ENCODE peak calls at places on chromosomes 5 and 9, in nine cellular contexts. One of them, this sample, is unnamed. For H3K4me1, the result is how much of the 10 kb centered on the place peaks cover.

GRCh38 chr9:6557883-6558282 is 87.6 kb downstream of the GLDC start:
- DNase-seq in colonic mucosa: no peak
- DNase-seq in Panc1: no peak
- DNase-seq in mesenchymal stem cell: no peak
- DNase-seq in fibroblast of lung: no peak
- DNase-seq in GM23248: no peak
- DNase-seq in HCT116: no peak
- DNase-seq in right atrium auricular region: no peak
- DNase-seq in A549: no peak
- DNase-seq in this sample: peak

GRCh38 chr5:178323961-178324360 is 91.4 kb upstream of the PHYKPL start:
- DNase-seq in HCT116: no peak
- DNase-seq in colonic mucosa: no peak
- DNase-seq in mesenchymal stem cell: no peak
- DNase-seq in fibroblast of lung: no peak
- DNase-seq in A549: no peak
- DNase-seq in right atrium auricular region: no peak
- DNase-seq in GM23248: no peak
- DNase-seq in Panc1: no peak
- DNase-seq in this sample: no peak

GRCh38 chr5:139014726-139015125 is 139.6 kb upstream of the LRRTM2 start:
- DNase-seq in colonic mucosa: no peak
- DNase-seq in right atrium auricular region: no peak
- DNase-seq in HCT116: no peak
- DNase-seq in A549: peak
- DNase-seq in fibroblast of lung: peak
- DNase-seq in GM23248: peak
- DNase-seq in Panc1: peak
- DNase-seq in mesenchymal stem cell: peak
- DNase-seq in this sample: no peak

GRCh38 chr9:124839612-124840299 is 13.5 kb upstream of the WDR38 start:
- DNase-seq in fibroblast of lung: no peak
- DNase-seq in HCT116: peak
- DNase-seq in colonic mucosa: no peak
- DNase-seq in right atrium auricular region: no peak
- DNase-seq in GM23248: peak
- DNase-seq in mesenchymal stem cell: peak
- DNase-seq in A549: peak
- DNase-seq in Panc1: no peak
- DNase-seq in this sample: peak

GRCh38 chr5:79922626-79923025 is 68.4 kb downstream of the MTX3 start:
- DNase-seq in mesenchymal stem cell: no peak
- DNase-seq in right atrium auricular region: no peak
- DNase-seq in colonic mucosa: no peak
- DNase-seq in GM23248: no peak
- DNase-seq in A549: no peak
- DNase-seq in HCT116: no peak
- DNase-seq in fibroblast of lung: no peak
- DNase-seq in Panc1: no peak
- DNase-seq in this sample: no peak

GRCh38 chr5:179258922-179259730 is 86.1 kb downstream of the ADAMTS2 start:
- DNase-seq in colonic mucosa: peak
- DNase-seq in A549: no peak
- DNase-seq in GM23248: peak
- DNase-seq in Panc1: no peak
- DNase-seq in fibroblast of lung: peak
- DNase-seq in HCT116: no peak
- DNase-seq in mesenchymal stem cell: peak
- DNase-seq in right atrium auricular region: peak
- DNase-seq in this sample: no peak

GRCh38 chr9:111914749-111915424 is 18.3 kb downstream of the UGCG start:
- DNase-seq in mesenchymal stem cell: no peak
- DNase-seq in HCT116: no peak
- DNase-seq in fibroblast of lung: no peak
- DNase-seq in A549: no peak
- DNase-seq in Panc1: no peak
- DNase-seq in colonic mucosa: no peak
- DNase-seq in right atrium auricular region: no peak
- DNase-seq in GM23248: peak
- DNase-seq in this sample: no peak

GRCh38 chr9:99299214-99300102 is 77.4 kb downstream of the SEC61B start:
- DNase-seq in mesenchymal stem cell: peak
- DNase-seq in HCT116: no peak
- DNase-seq in GM23248: peak
- DNase-seq in Panc1: no peak
- DNase-seq in right atrium auricular region: no peak
- DNase-seq in A549: no peak
- DNase-seq in fibroblast of lung: peak
- DNase-seq in colonic mucosa: no peak
- DNase-seq in this sample: no peak

GRCh38 chr5:153445875-153446567 is 44.4 kb upstream of the GRIA1 start:
- DNase-seq in GM23248: peak
- DNase-seq in right atrium auricular region: no peak
- DNase-seq in Panc1: no peak
- DNase-seq in fibroblast of lung: peak
- DNase-seq in mesenchymal stem cell: peak
- DNase-seq in colonic mucosa: no peak
- DNase-seq in A549: no peak
- DNase-seq in HCT116: no peak
- DNase-seq in this sample: peak

GRCh38 chr9:98533132-98533531 is 175.6 kb downstream of the GABBR2 start:
- DNase-seq in GM23248: peak
- DNase-seq in colonic mucosa: peak
- DNase-seq in fibroblast of lung: peak
- DNase-seq in mesenchymal stem cell: no peak
- DNase-seq in Panc1: no peak
- DNase-seq in right atrium auricular region: no peak
- DNase-seq in HCT116: no peak
- DNase-seq in A549: no peak
- DNase-seq in this sample: no peak

GRCh38 chr5:154482528-154483449 is 4.8 kb upstream of the HAND1 start:
- DNase-seq in GM23248: no peak
- DNase-seq in Panc1: no peak
- DNase-seq in HCT116: no peak
- DNase-seq in mesenchymal stem cell: peak
- DNase-seq in fibroblast of lung: no peak
- DNase-seq in A549: no peak
- DNase-seq in colonic mucosa: no peak
- DNase-seq in right atrium auricular region: no peak
- DNase-seq in this sample: no peak

GRCh38 chr5:172658869-172659513 is 17.9 kb downstream of the NEURL1B start:
- DNase-seq in colonic mucosa: peak
- DNase-seq in Panc1: no peak
- DNase-seq in right atrium auricular region: no peak
- DNase-seq in mesenchymal stem cell: peak
- DNase-seq in GM23248: no peak
- DNase-seq in A549: no peak
- DNase-seq in fibroblast of lung: peak
- DNase-seq in HCT116: no peak
- DNase-seq in this sample: no peak

GRCh38 chr9:19946446-19947109 is 157.7 kb upstream of the SLC24A2 start:
- DNase-seq in GM23248: peak
- DNase-seq in colonic mucosa: no peak
- DNase-seq in right atrium auricular region: no peak
- DNase-seq in mesenchymal stem cell: peak
- DNase-seq in Panc1: no peak
- DNase-seq in HCT116: no peak
- DNase-seq in fibroblast of lung: peak
- DNase-seq in A549: no peak
- DNase-seq in this sample: no peak

GRCh38 chr9:137241490-137242328 is 622 bp downstream of the TUBB4B start:
- DNase-seq in A549: no peak
- DNase-seq in Panc1: no peak
- DNase-seq in fibroblast of lung: peak
- DNase-seq in GM23248: peak
- DNase-seq in colonic mucosa: peak
- DNase-seq in HCT116: no peak
- DNase-seq in right atrium auricular region: peak
- DNase-seq in mesenchymal stem cell: peak
- DNase-seq in this sample: no peak

GRCh38 chr9:124371183-124371582 is 44.1 kb downstream of the PSMB7 start:
- DNase-seq in A549: no peak
- DNase-seq in right atrium auricular region: no peak
- DNase-seq in Panc1: no peak
- DNase-seq in GM23248: peak
- DNase-seq in fibroblast of lung: peak
- DNase-seq in colonic mucosa: no peak
- DNase-seq in HCT116: no peak
- DNase-seq in mesenchymal stem cell: peak
- DNase-seq in this sample: no peak

GRCh38 chr9:114318416-114318815 is 4.5 kb upstream of the ORM1 start:
- DNase-seq in GM23248: no peak
- DNase-seq in A549: no peak
- DNase-seq in colonic mucosa: peak
- DNase-seq in right atrium auricular region: no peak
- DNase-seq in Panc1: no peak
- DNase-seq in mesenchymal stem cell: no peak
- DNase-seq in HCT116: no peak
- DNase-seq in fibroblast of lung: no peak
- DNase-seq in this sample: no peak

GRCh38 chr9:114319147-114319546 is 3.8 kb upstream of the ORM1 start:
- DNase-seq in fibroblast of lung: no peak
- DNase-seq in mesenchymal stem cell: no peak
- DNase-seq in GM23248: no peak
- DNase-seq in A549: no peak
- DNase-seq in HCT116: no peak
- DNase-seq in Panc1: no peak
- DNase-seq in colonic mucosa: no peak
- DNase-seq in right atrium auricular region: no peak
- DNase-seq in this sample: no peak

GRCh38 chr9:114324492-114324891 is 1.6 kb downstream of the ORM1 start:
- DNase-seq in A549: no peak
- DNase-seq in Panc1: no peak
- DNase-seq in GM23248: no peak
- DNase-seq in right atrium auricular region: no peak
- DNase-seq in colonic mucosa: no peak
- DNase-seq in mesenchymal stem cell: no peak
- DNase-seq in HCT116: no peak
- DNase-seq in fibroblast of lung: no peak
- DNase-seq in this sample: no peak

GRCh38 chr9:114317665-114318357 is 5.1 kb upstream of the ORM1 start:
- DNase-seq in colonic mucosa: no peak
- DNase-seq in GM23248: peak
- DNase-seq in fibroblast of lung: peak
- DNase-seq in right atrium auricular region: no peak
- DNase-seq in HCT116: no peak
- DNase-seq in A549: no peak
- DNase-seq in mesenchymal stem cell: peak
- DNase-seq in Panc1: no peak
- DNase-seq in this sample: no peak

GRCh38 chr9:114321759-114322158 is 1.1 kb upstream of the ORM1 start:
- DNase-seq in A549: no peak
- DNase-seq in GM23248: peak
- DNase-seq in right atrium auricular region: no peak
- DNase-seq in mesenchymal stem cell: no peak
- DNase-seq in fibroblast of lung: peak
- DNase-seq in Panc1: no peak
- DNase-seq in HCT116: no peak
- DNase-seq in colonic mucosa: no peak
- DNase-seq in this sample: no peak
- H3K4me1 ChIP-seq in A549: under half
- H3K4me1 ChIP-seq in GM23248: under half
- H3K4me1 ChIP-seq in right atrium auricular region: under half
- H3K4me1 ChIP-seq in mesenchymal stem cell: under half
- H3K4me1 ChIP-seq in fibroblast of lung: under half
- H3K4me1 ChIP-seq in Panc1: under half
- H3K4me1 ChIP-seq in HCT116: under half
- H3K4me1 ChIP-seq in colonic mucosa: under half
- H3K4me1 ChIP-seq in this sample: under half

DNA sequence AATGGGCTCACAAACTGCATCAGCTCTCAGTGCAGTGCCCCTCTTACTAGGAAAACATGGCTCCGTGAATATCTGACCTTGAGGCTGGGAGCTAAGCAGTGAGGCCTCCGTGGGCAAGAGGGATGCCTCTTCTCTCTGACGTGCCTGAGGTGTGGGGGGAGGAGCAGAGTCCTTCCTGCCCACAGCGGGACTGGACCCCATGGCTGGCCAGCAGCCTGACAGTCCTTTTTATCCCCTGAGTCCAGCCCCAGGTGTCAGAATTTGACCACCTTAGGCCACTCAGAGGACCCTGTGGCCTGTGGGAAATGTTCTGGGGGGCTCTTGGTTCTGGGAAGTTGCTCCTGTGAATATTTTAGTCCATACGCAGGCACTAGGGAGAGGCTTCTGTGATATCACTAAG is 23.5 kb downstream of the ANGPTL2 start:
- DNase-seq in colonic mucosa: no peak
- DNase-seq in Panc1: no peak
- DNase-seq in A549: no peak
- DNase-seq in mesenchymal stem cell: no peak
- DNase-seq in GM23248: no peak
- DNase-seq in right atrium auricular region: no peak
- DNase-seq in HCT116: no peak
- DNase-seq in fibroblast of lung: no peak
- DNase-seq in this sample: no peak
- H3K4me1 ChIP-seq in colonic mucosa: under half
- H3K4me1 ChIP-seq in Panc1: under half
- H3K4me1 ChIP-seq in A549: under half
- H3K4me1 ChIP-seq in mesenchymal stem cell: under half
- H3K4me1 ChIP-seq in GM23248: under half
- H3K4me1 ChIP-seq in right atrium auricular region: under half
- H3K4me1 ChIP-seq in HCT116: under half
- H3K4me1 ChIP-seq in fibroblast of lung: under half
- H3K4me1 ChIP-seq in this sample: under half

GRCh38 chr9:80692751-80693150 is 996.6 kb downstream of the TLE1 start:
- DNase-seq in GM23248: no peak
- DNase-seq in right atrium auricular region: no peak
- DNase-seq in A549: no peak
- DNase-seq in Panc1: no peak
- DNase-seq in HCT116: no peak
- DNase-seq in colonic mucosa: no peak
- DNase-seq in mesenchymal stem cell: no peak
- DNase-seq in fibroblast of lung: no peak
- DNase-seq in this sample: no peak
- H3K4me1 ChIP-seq in GM23248: under half
- H3K4me1 ChIP-seq in right atrium auricular region: under half
- H3K4me1 ChIP-seq in A549: under half
- H3K4me1 ChIP-seq in Panc1: under half
- H3K4me1 ChIP-seq in HCT116: under half
- H3K4me1 ChIP-seq in colonic mucosa: under half
- H3K4me1 ChIP-seq in mesenchymal stem cell: under half
- H3K4me1 ChIP-seq in fibroblast of lung: under half
- H3K4me1 ChIP-seq in this sample: under half

DNA sequence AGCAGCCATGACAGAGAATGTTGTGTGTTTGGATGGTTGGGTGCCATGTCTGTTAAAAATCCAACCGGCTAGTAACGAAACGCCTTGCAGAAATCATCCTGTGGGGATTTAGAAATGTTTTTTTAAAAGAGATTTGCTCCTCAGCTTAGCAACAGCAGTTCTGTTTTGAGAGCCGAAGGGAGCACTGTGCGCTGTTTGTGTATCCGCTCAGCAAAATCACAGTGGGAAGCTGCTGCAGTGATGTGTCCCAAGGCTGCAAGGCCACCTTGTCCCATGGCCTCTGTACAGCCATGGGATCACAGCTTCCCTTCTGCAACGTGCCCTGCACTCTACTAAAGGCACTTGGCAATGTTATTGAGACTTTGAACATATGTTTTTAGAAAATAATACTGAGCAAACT is 40.9 kb downstream of the TRIO start:
- DNase-seq in mesenchymal stem cell: no peak
- DNase-seq in HCT116: no peak
- DNase-seq in fibroblast of lung: no peak
- DNase-seq in colonic mucosa: no peak
- DNase-seq in A549: no peak
- DNase-seq in right atrium auricular region: no peak
- DNase-seq in GM23248: no peak
- DNase-seq in Panc1: no peak
- DNase-seq in this sample: no peak
- H3K4me1 ChIP-seq in mesenchymal stem cell: under half
- H3K4me1 ChIP-seq in HCT116: half or more
- H3K4me1 ChIP-seq in fibroblast of lung: half or more
- H3K4me1 ChIP-seq in colonic mucosa: under half
- H3K4me1 ChIP-seq in A549: half or more
- H3K4me1 ChIP-seq in right atrium auricular region: under half
- H3K4me1 ChIP-seq in GM23248: half or more
- H3K4me1 ChIP-seq in Panc1: half or more
- H3K4me1 ChIP-seq in this sample: under half